ENCODE peak calls at places on chromosomes 16 and 17, in eight cellular contexts. P, Q, G, W, Y, F, M and V are unnamed samples.

GRCh38 chr17:40819528-40820125 is 2.8 kb downstream of the KRT10 start:
- DNase-seq in P (no peak), Q (peak; percentile 38), G (no peak), W (no peak), Y (no peak), F (no peak), M (no peak), V (no peak)

GRCh38 chr17:50640701-50641338 is 6.1 kb downstream of the ABCC3 start:
- DNase-seq in P (no peak), Q (peak; percentile 54), G (no peak), W (no peak), Y (no peak), F (no peak), M (no peak), V (no peak)

GRCh38 chr17:59837362-59838195 is 55.2 kb downstream of the TUBD1 start:
- DNase-seq in P (peak; percentile 99), Q (peak; percentile 81), G (peak; percentile 44), W (no peak), Y (peak; percentile 64), F (peak; percentile 69), M (peak; percentile 77), V (peak; percentile 80)

GRCh38 chr17:80035937-80036714 is at the start of gene CCDC40:
- DNase-seq in P (no peak), Q (peak; percentile 80), G (peak; percentile 72), W (peak; percentile 44), Y (peak; percentile 78), F (peak; percentile 58), M (peak; percentile 91), V (peak; percentile 70)

GRCh38 chr17:72421128-72422092 is 300.6 kb downstream of the SOX9 start:
- DNase-seq in P (peak; percentile 85), Q (no peak), G (no peak), W (no peak), Y (no peak), F (peak; percentile 15), M (peak; percentile 90), V (peak; percentile 60)

GRCh38 chr17:57607553-57608120 is 137.5 kb downstream of the CCDC182 start:
- DNase-seq in P (no peak), Q (no peak), G (no peak), W (no peak), Y (no peak), F (no peak), M (no peak), V (no peak)

GRCh38 chr17:61470530-61471136 is 18.4 kb downstream of the TBX4 start:
- DNase-seq in P (no peak), Q (no peak), G (no peak), W (no peak), Y (no peak), F (no peak), M (no peak), V (no peak)

GRCh38 chr17:80992077-80992947 is 671 bp downstream of the CHMP6 start:
- DNase-seq in P (no peak), Q (no peak), G (no peak), W (no peak), Y (no peak), F (no peak), M (no peak), V (no peak)

GRCh38 chr17:56786989-56787482 is 46.7 kb downstream of the C17orf67 start:
- DNase-seq in P (peak; percentile 91), Q (no peak), G (no peak), W (peak; percentile 27), Y (no peak), F (peak; percentile 58), M (peak; percentile 58), V (peak; percentile 74)

GRCh38 chr17:19359856-19360255 is 2.7 kb downstream of the B9D1 start:
- DNase-seq in P (no peak), Q (peak; percentile 19), G (no peak), W (no peak), Y (no peak), F (no peak), M (no peak), V (no peak)

GRCh38 chr17:1002771-1003555 is 6.0 kb downstream of the TIMM22 start:
- DNase-seq in P (peak; percentile 75), Q (no peak), G (no peak), W (no peak), Y (no peak), F (no peak), M (no peak), V (no peak)

GRCh38 chr16:88387941-88388627 is 5.3 kb downstream of the ZNF469 start:
- DNase-seq in P (no peak), Q (no peak), G (no peak), W (no peak), Y (no peak), F (no peak), M (peak; percentile 96), V (no peak)

GRCh38 chr17:67125924-67126323 is 81.6 kb downstream of the CACNG1 start:
- DNase-seq in P (no peak), Q (no peak), G (no peak), W (no peak), Y (no peak), F (no peak), M (no peak), V (no peak)

GRCh38 chr16:19014456-19014855 is 30.7 kb downstream of the TMC7 start:
- DNase-seq in P (no peak), Q (no peak), G (no peak), W (no peak), Y (no peak), F (no peak), M (no peak), V (no peak)

GRCh38 chr17:83086197-83086880 is 6.9 kb downstream of the METRNL start:
- DNase-seq in P (no peak), Q (no peak), G (no peak), W (no peak), Y (no peak), F (no peak), M (no peak), V (no peak)

GRCh38 chr17:60230358-60230757 is 80.6 kb downstream of the CA4 start:
- DNase-seq in P (no peak), Q (no peak), G (no peak), W (no peak), Y (no peak), F (no peak), M (no peak), V (no peak)

GRCh38 chr17:9566067-9566466 is 9.6 kb downstream of the STX8 start:
- DNase-seq in P (no peak), Q (no peak), G (no peak), W (no peak), Y (peak; percentile 14), F (no peak), M (no peak), V (no peak)

GRCh38 chr17:57663326-57664070 is 81.6 kb downstream of the CCDC182 start:
- DNase-seq in P (no peak), Q (no peak), G (no peak), W (no peak), Y (no peak), F (no peak), M (no peak), V (no peak)

GRCh38 chr17:56203430-56203829 is 50.2 kb downstream of the ANKFN1 start:
- DNase-seq in P (no peak), Q (no peak), G (no peak), W (no peak), Y (no peak), F (no peak), M (no peak), V (no peak)

GRCh38 chr16:19001788-19002187 is 18.1 kb downstream of the TMC7 start:
- DNase-seq in P (no peak), Q (peak; percentile 26), G (no peak), W (no peak), Y (no peak), F (no peak), M (no peak), V (no peak)

GRCh38 chr17:50133028-50133768 is 3.2 kb upstream of the SAMD14 start:
- DNase-seq in P (no peak), Q (peak; percentile 58), G (no peak), W (no peak), Y (no peak), F (no peak), M (peak; percentile 42), V (no peak)

GRCh38 chr16:49051626-49052025 is 230.0 kb downstream of the CBLN1 start:
- DNase-seq in P (no peak), Q (no peak), G (no peak), W (no peak), Y (no peak), F (no peak), M (no peak), V (no peak)

GRCh38 chr17:22373911-22374310 is 681.6 kb downstream of the KCNJ18 start:
- DNase-seq in P (no peak), Q (no peak), G (no peak), W (no peak), Y (no peak), F (no peak), M (no peak), V (no peak)

GRCh38 chr17:31512796-31513195 is 121.3 kb downstream of the RAB11FIP4 start:
- DNase-seq in P (no peak), Q (no peak), G (no peak), W (no peak), Y (no peak), F (no peak), M (no peak), V (no peak)

GRCh38 chr16:56657555-56658430 is at the start of gene MT1F:
- DNase-seq in P (no peak), Q (peak; percentile 73), G (peak; percentile 52), W (peak; percentile 49), Y (peak; percentile 54), F (peak; percentile 64), M (peak; percentile 83), V (peak; percentile 20)

GRCh38 chr17:17401271-17401781 is 75.5 kb upstream of the MED9 start:
- DNase-seq in P (no peak), Q (no peak), G (no peak), W (no peak), Y (no peak), F (no peak), M (peak; percentile 36), V (no peak)

GRCh38 chr17:12693640-12694039 is 27.9 kb downstream of the MYOCD start:
- DNase-seq in P (no peak), Q (no peak), G (no peak), W (no peak), Y (no peak), F (no peak), M (no peak), V (no peak)

GRCh38 chr17:44901323-44901965 is 2.2 kb upstream of the EFTUD2 start:
- DNase-seq in P (peak; percentile 56), Q (no peak), G (no peak), W (no peak), Y (no peak), F (no peak), M (no peak), V (no peak)

GRCh38 chr17:44792276-44792675 is 33.5 kb downstream of the ADAM11 start:
- DNase-seq in P (peak; percentile 26), Q (no peak), G (no peak), W (no peak), Y (no peak), F (no peak), M (no peak), V (no peak)

GRCh38 chr17:31136319-31136718 is 41.5 kb downstream of the NF1 start:
- DNase-seq in P (no peak), Q (no peak), G (no peak), W (no peak), Y (no peak), F (no peak), M (no peak), V (no peak)

GRCh38 chr17:74426551-74427047 is 5.3 kb upstream of the GPRC5C start:
- DNase-seq in P (no peak), Q (no peak), G (no peak), W (no peak), Y (no peak), F (no peak), M (no peak), V (no peak)

GRCh38 chr17:80112471-80113032 is 11.2 kb downstream of the GAA start:
- DNase-seq in P (no peak), Q (no peak), G (no peak), W (no peak), Y (no peak), F (no peak), M (no peak), V (no peak)

GRCh38 chr16:87970206-87970605 is 19.0 kb downstream of the BANP start:
- DNase-seq in P (no peak), Q (no peak), G (no peak), W (no peak), Y (no peak), F (no peak), M (no peak), V (no peak)

GRCh38 chr16:674968-675883 is at the start of gene RHBDL1:
- DNase-seq in P (no peak), Q (no peak), G (no peak), W (no peak), Y (no peak), F (no peak), M (peak; percentile 51), V (no peak)